ENCODE peak calls at places on chromosomes 11 and 22, in four cellular contexts. One of them, this sample, is unnamed.

GRCh38 chr11:12587333-12587997 is 86.8 kb upstream of the TEAD1 start:
- DNase-seq in fibroblast of the conjunctiva: no peak
- DNase-seq in EL: peak
- DNase-seq in bronchial epithelial cell: peak
- DNase-seq in this sample: peak

GRCh38 chr22:31972180-31972579 is 27.8 kb downstream of the YWHAH start:
- DNase-seq in bronchial epithelial cell: no peak
- DNase-seq in fibroblast of the conjunctiva: no peak
- DNase-seq in EL: no peak
- DNase-seq in this sample: no peak

GRCh38 chr11:46520971-46521745 is 72.7 kb downstream of the AMBRA1 start:
- DNase-seq in fibroblast of the conjunctiva: no peak
- DNase-seq in bronchial epithelial cell: peak
- DNase-seq in EL: peak
- DNase-seq in this sample: no peak

GRCh38 chr11:85114786-85115185 is 512.4 kb downstream of the DLG2 start:
- DNase-seq in fibroblast of the conjunctiva: no peak
- DNase-seq in EL: no peak
- DNase-seq in bronchial epithelial cell: peak
- DNase-seq in this sample: no peak

GRCh38 chr11:107427569-107428180 is 29.9 kb downstream of the CWF19L2 start:
- DNase-seq in EL: no peak
- DNase-seq in bronchial epithelial cell: no peak
- DNase-seq in fibroblast of the conjunctiva: no peak
- DNase-seq in this sample: no peak

GRCh38 chr11:4092031-4092430 is 2.6 kb upstream of the RRM1 start:
- DNase-seq in EL: no peak
- DNase-seq in bronchial epithelial cell: no peak
- DNase-seq in fibroblast of the conjunctiva: no peak
- DNase-seq in this sample: no peak

GRCh38 chr11:132052904-132053303 is 682.5 kb downstream of the NTM start:
- DNase-seq in EL: peak
- DNase-seq in bronchial epithelial cell: no peak
- DNase-seq in fibroblast of the conjunctiva: no peak
- DNase-seq in this sample: no peak

GRCh38 chr11:68890490-68891231 is 13.0 kb downstream of the MRPL21 start:
- DNase-seq in EL: peak
- DNase-seq in fibroblast of the conjunctiva: peak
- DNase-seq in bronchial epithelial cell: no peak
- DNase-seq in this sample: no peak

GRCh38 chr22:47173535-47174021 is 411.1 kb downstream of the TBC1D22A start:
- DNase-seq in bronchial epithelial cell: no peak
- DNase-seq in EL: no peak
- DNase-seq in fibroblast of the conjunctiva: no peak
- DNase-seq in this sample: no peak